ENCODE peak calls at places on chromosomes 3 and 15, in eight cellular contexts. One of them, this sample, is unnamed.

GRCh38 chr3:69339766-69340165 is 46.1 kb downstream of the FRMD4B start:
- DNase-seq in EH: no peak
- DNase-seq in SW480: no peak
- DNase-seq in nucleus accumbens: no peak
- DNase-seq in C1 segment of cervical spinal cord: no peak
- DNase-seq in occipital lobe: no peak
- DNase-seq in stimulated activated CD8-positive, alpha-beta memory T cell treated with anti-CD3 and anti-CD28 coated beads, Interleukin-12 subunit alpha, Interleukin-12 subunit beta, amount 100 ng/mL, for 1 hour: no peak
- DNase-seq in activated CD4-positive, alpha-beta T cell treated with anti-CD3 and anti-CD28 coated beads for 24 hours: no peak
- DNase-seq in this sample: no peak

GRCh38 chr15:37818152-37818677 is 116.2 kb upstream of the TMCO5A start:
- DNase-seq in EH: no peak
- DNase-seq in SW480: no peak
- DNase-seq in nucleus accumbens: no peak
- DNase-seq in C1 segment of cervical spinal cord: no peak
- DNase-seq in occipital lobe: no peak
- DNase-seq in stimulated activated CD8-positive, alpha-beta memory T cell treated with anti-CD3 and anti-CD28 coated beads, Interleukin-12 subunit alpha, Interleukin-12 subunit beta, amount 100 ng/mL, for 1 hour: no peak
- DNase-seq in activated CD4-positive, alpha-beta T cell treated with anti-CD3 and anti-CD28 coated beads for 24 hours: no peak
- DNase-seq in this sample: no peak

GRCh38 chr3:99875573-99875924 is 57.9 kb downstream of the CMSS1 start:
- DNase-seq in EH: peak; percentile 76
- DNase-seq in SW480: peak; percentile 28
- DNase-seq in nucleus accumbens: no peak
- DNase-seq in C1 segment of cervical spinal cord: no peak
- DNase-seq in occipital lobe: no peak
- DNase-seq in stimulated activated CD8-positive, alpha-beta memory T cell treated with anti-CD3 and anti-CD28 coated beads, Interleukin-12 subunit alpha, Interleukin-12 subunit beta, amount 100 ng/mL, for 1 hour: no peak
- DNase-seq in activated CD4-positive, alpha-beta T cell treated with anti-CD3 and anti-CD28 coated beads for 24 hours: no peak
- DNase-seq in this sample: no peak

GRCh38 chr3:31009881-31010280 is 115.4 kb upstream of the GADL1 start:
- DNase-seq in EH: no peak
- DNase-seq in SW480: no peak
- DNase-seq in nucleus accumbens: no peak
- DNase-seq in C1 segment of cervical spinal cord: no peak
- DNase-seq in occipital lobe: no peak
- DNase-seq in stimulated activated CD8-positive, alpha-beta memory T cell treated with anti-CD3 and anti-CD28 coated beads, Interleukin-12 subunit alpha, Interleukin-12 subunit beta, amount 100 ng/mL, for 1 hour: no peak
- DNase-seq in activated CD4-positive, alpha-beta T cell treated with anti-CD3 and anti-CD28 coated beads for 24 hours: no peak
- DNase-seq in this sample: no peak

GRCh38 chr3:71031914-71032521 is 551.5 kb downstream of the FOXP1 start:
- DNase-seq in EH: peak; percentile 33
- DNase-seq in SW480: no peak
- DNase-seq in nucleus accumbens: no peak
- DNase-seq in C1 segment of cervical spinal cord: no peak
- DNase-seq in occipital lobe: no peak
- DNase-seq in stimulated activated CD8-positive, alpha-beta memory T cell treated with anti-CD3 and anti-CD28 coated beads, Interleukin-12 subunit alpha, Interleukin-12 subunit beta, amount 100 ng/mL, for 1 hour: no peak
- DNase-seq in activated CD4-positive, alpha-beta T cell treated with anti-CD3 and anti-CD28 coated beads for 24 hours: no peak
- DNase-seq in this sample: no peak

GRCh38 chr15:68787609-68788264 is 33.0 kb downstream of the ANP32A start:
- DNase-seq in EH: no peak
- DNase-seq in SW480: no peak
- DNase-seq in nucleus accumbens: no peak
- DNase-seq in C1 segment of cervical spinal cord: no peak
- DNase-seq in occipital lobe: no peak
- DNase-seq in stimulated activated CD8-positive, alpha-beta memory T cell treated with anti-CD3 and anti-CD28 coated beads, Interleukin-12 subunit alpha, Interleukin-12 subunit beta, amount 100 ng/mL, for 1 hour: no peak
- DNase-seq in activated CD4-positive, alpha-beta T cell treated with anti-CD3 and anti-CD28 coated beads for 24 hours: no peak
- DNase-seq in this sample: no peak

GRCh38 chr3:140180603-140181002 is 245.6 kb downstream of the CLSTN2 start:
- DNase-seq in EH: no peak
- DNase-seq in SW480: no peak
- DNase-seq in nucleus accumbens: no peak
- DNase-seq in C1 segment of cervical spinal cord: no peak
- DNase-seq in occipital lobe: no peak
- DNase-seq in stimulated activated CD8-positive, alpha-beta memory T cell treated with anti-CD3 and anti-CD28 coated beads, Interleukin-12 subunit alpha, Interleukin-12 subunit beta, amount 100 ng/mL, for 1 hour: no peak
- DNase-seq in activated CD4-positive, alpha-beta T cell treated with anti-CD3 and anti-CD28 coated beads for 24 hours: no peak
- DNase-seq in this sample: peak; percentile 88

GRCh38 chr15:39194431-39194830 is 386.4 kb upstream of the THBS1 start:
- DNase-seq in EH: peak; percentile 91
- DNase-seq in SW480: no peak
- DNase-seq in nucleus accumbens: no peak
- DNase-seq in C1 segment of cervical spinal cord: no peak
- DNase-seq in occipital lobe: no peak
- DNase-seq in stimulated activated CD8-positive, alpha-beta memory T cell treated with anti-CD3 and anti-CD28 coated beads, Interleukin-12 subunit alpha, Interleukin-12 subunit beta, amount 100 ng/mL, for 1 hour: no peak
- DNase-seq in activated CD4-positive, alpha-beta T cell treated with anti-CD3 and anti-CD28 coated beads for 24 hours: no peak
- DNase-seq in this sample: peak; percentile 65

GRCh38 chr15:77871838-77872371 is 205.6 kb downstream of the TBC1D2B start:
- DNase-seq in EH: no peak
- DNase-seq in SW480: no peak
- DNase-seq in nucleus accumbens: no peak
- DNase-seq in C1 segment of cervical spinal cord: no peak
- DNase-seq in occipital lobe: no peak
- DNase-seq in stimulated activated CD8-positive, alpha-beta memory T cell treated with anti-CD3 and anti-CD28 coated beads, Interleukin-12 subunit alpha, Interleukin-12 subunit beta, amount 100 ng/mL, for 1 hour: no peak
- DNase-seq in activated CD4-positive, alpha-beta T cell treated with anti-CD3 and anti-CD28 coated beads for 24 hours: no peak
- DNase-seq in this sample: no peak

GRCh38 chr15:70114226-70114625 is 16.5 kb upstream of the TLE3 start:
- DNase-seq in EH: peak; percentile 14
- DNase-seq in SW480: no peak
- DNase-seq in nucleus accumbens: no peak
- DNase-seq in C1 segment of cervical spinal cord: no peak
- DNase-seq in occipital lobe: no peak
- DNase-seq in stimulated activated CD8-positive, alpha-beta memory T cell treated with anti-CD3 and anti-CD28 coated beads, Interleukin-12 subunit alpha, Interleukin-12 subunit beta, amount 100 ng/mL, for 1 hour: no peak
- DNase-seq in activated CD4-positive, alpha-beta T cell treated with anti-CD3 and anti-CD28 coated beads for 24 hours: no peak
- DNase-seq in this sample: no peak

GRCh38 chr3:33047842-33048834 is 48.8 kb downstream of the GLB1 start:
- DNase-seq in EH: no peak
- DNase-seq in SW480: no peak
- DNase-seq in nucleus accumbens: no peak
- DNase-seq in C1 segment of cervical spinal cord: no peak
- DNase-seq in occipital lobe: no peak
- DNase-seq in stimulated activated CD8-positive, alpha-beta memory T cell treated with anti-CD3 and anti-CD28 coated beads, Interleukin-12 subunit alpha, Interleukin-12 subunit beta, amount 100 ng/mL, for 1 hour: peak; percentile 23
- DNase-seq in activated CD4-positive, alpha-beta T cell treated with anti-CD3 and anti-CD28 coated beads for 24 hours: no peak
- DNase-seq in this sample: no peak

GRCh38 chr3:37321260-37321852 is 147.0 kb upstream of the LRRFIP2 start:
- DNase-seq in EH: no peak
- DNase-seq in SW480: no peak
- DNase-seq in nucleus accumbens: no peak
- DNase-seq in C1 segment of cervical spinal cord: no peak
- DNase-seq in occipital lobe: no peak
- DNase-seq in stimulated activated CD8-positive, alpha-beta memory T cell treated with anti-CD3 and anti-CD28 coated beads, Interleukin-12 subunit alpha, Interleukin-12 subunit beta, amount 100 ng/mL, for 1 hour: no peak
- DNase-seq in activated CD4-positive, alpha-beta T cell treated with anti-CD3 and anti-CD28 coated beads for 24 hours: no peak
- DNase-seq in this sample: no peak

GRCh38 chr3:157572559-157573270 is 69.5 kb upstream of the VEPH1 start:
- DNase-seq in EH: peak; percentile 66
- DNase-seq in SW480: peak; percentile 68
- DNase-seq in nucleus accumbens: no peak
- DNase-seq in C1 segment of cervical spinal cord: peak; percentile 5
- DNase-seq in occipital lobe: no peak
- DNase-seq in stimulated activated CD8-positive, alpha-beta memory T cell treated with anti-CD3 and anti-CD28 coated beads, Interleukin-12 subunit alpha, Interleukin-12 subunit beta, amount 100 ng/mL, for 1 hour: no peak
- DNase-seq in activated CD4-positive, alpha-beta T cell treated with anti-CD3 and anti-CD28 coated beads for 24 hours: no peak
- DNase-seq in this sample: peak; percentile 78